ENCODE peak calls at places on chromosomes 4 and X, in nine cellular contexts. One of them, this sample, is unnamed.

GRCh38 chrX:110667706-110668105 is 127.9 kb downstream of the CHRDL1 start:
- DNase-seq in putamen: no peak
- DNase-seq in HT1080: peak
- DNase-seq in foreskin fibroblast: no peak
- DNase-seq in midbrain: no peak
- DNase-seq in hypothalamus: no peak
- DNase-seq in epithelial cell of esophagus: peak
- DNase-seq in Daoy: no peak
- DNase-seq in stimulated activated CD8-positive, alpha-beta memory T cell treated with anti-CD3 and anti-CD28 coated beads, Interleukin-4, amount 100 ng/mL, for 4 hours: no peak
- DNase-seq in this sample: no peak

GRCh38 chrX:137565921-137566745 is at the start of gene ZIC3:
- DNase-seq in hypothalamus: peak
- DNase-seq in stimulated activated CD8-positive, alpha-beta memory T cell treated with anti-CD3 and anti-CD28 coated beads, Interleukin-4, amount 100 ng/mL, for 4 hours: no peak
- DNase-seq in epithelial cell of esophagus: peak
- DNase-seq in foreskin fibroblast: peak
- DNase-seq in putamen: peak
- DNase-seq in midbrain: peak
- DNase-seq in Daoy: peak
- DNase-seq in HT1080: no peak
- DNase-seq in this sample: peak

GRCh38 chr4:16916719-16917337 is 18.4 kb upstream of the LDB2 start:
- DNase-seq in epithelial cell of esophagus: peak
- DNase-seq in hypothalamus: no peak
- DNase-seq in putamen: no peak
- DNase-seq in foreskin fibroblast: no peak
- DNase-seq in midbrain: no peak
- DNase-seq in Daoy: peak
- DNase-seq in stimulated activated CD8-positive, alpha-beta memory T cell treated with anti-CD3 and anti-CD28 coated beads, Interleukin-4, amount 100 ng/mL, for 4 hours: peak
- DNase-seq in HT1080: peak
- DNase-seq in this sample: no peak

GRCh38 chrX:7170903-7171302 is 22.9 kb upstream of the PUDP start:
- DNase-seq in stimulated activated CD8-positive, alpha-beta memory T cell treated with anti-CD3 and anti-CD28 coated beads, Interleukin-4, amount 100 ng/mL, for 4 hours: no peak
- DNase-seq in putamen: no peak
- DNase-seq in epithelial cell of esophagus: peak
- DNase-seq in foreskin fibroblast: no peak
- DNase-seq in Daoy: peak
- DNase-seq in hypothalamus: no peak
- DNase-seq in midbrain: no peak
- DNase-seq in HT1080: peak
- DNase-seq in this sample: no peak

GRCh38 chr4:183164963-183165362 is 65.9 kb downstream of the WWC2 start:
- DNase-seq in epithelial cell of esophagus: no peak
- DNase-seq in stimulated activated CD8-positive, alpha-beta memory T cell treated with anti-CD3 and anti-CD28 coated beads, Interleukin-4, amount 100 ng/mL, for 4 hours: no peak
- DNase-seq in midbrain: no peak
- DNase-seq in foreskin fibroblast: no peak
- DNase-seq in putamen: no peak
- DNase-seq in Daoy: no peak
- DNase-seq in HT1080: no peak
- DNase-seq in hypothalamus: no peak
- DNase-seq in this sample: no peak

GRCh38 chrX:16885628-16886027 is 15.5 kb upstream of the RBBP7 start:
- DNase-seq in midbrain: no peak
- DNase-seq in foreskin fibroblast: no peak
- DNase-seq in epithelial cell of esophagus: no peak
- DNase-seq in stimulated activated CD8-positive, alpha-beta memory T cell treated with anti-CD3 and anti-CD28 coated beads, Interleukin-4, amount 100 ng/mL, for 4 hours: no peak
- DNase-seq in putamen: no peak
- DNase-seq in Daoy: no peak
- DNase-seq in hypothalamus: no peak
- DNase-seq in HT1080: no peak
- DNase-seq in this sample: no peak

GRCh38 chr4:83582289-83582756 is 46.4 kb downstream of the GPAT3 start:
- DNase-seq in putamen: no peak
- DNase-seq in foreskin fibroblast: peak
- DNase-seq in epithelial cell of esophagus: peak
- DNase-seq in HT1080: peak
- DNase-seq in stimulated activated CD8-positive, alpha-beta memory T cell treated with anti-CD3 and anti-CD28 coated beads, Interleukin-4, amount 100 ng/mL, for 4 hours: no peak
- DNase-seq in hypothalamus: peak
- DNase-seq in midbrain: peak
- DNase-seq in Daoy: peak
- DNase-seq in this sample: no peak

GRCh38 chr4:26779674-26780073 is 81.0 kb upstream of the STIM2 start:
- DNase-seq in HT1080: peak
- DNase-seq in Daoy: peak
- DNase-seq in hypothalamus: no peak
- DNase-seq in foreskin fibroblast: peak
- DNase-seq in epithelial cell of esophagus: peak
- DNase-seq in stimulated activated CD8-positive, alpha-beta memory T cell treated with anti-CD3 and anti-CD28 coated beads, Interleukin-4, amount 100 ng/mL, for 4 hours: no peak
- DNase-seq in putamen: no peak
- DNase-seq in midbrain: no peak
- DNase-seq in this sample: no peak

GRCh38 chr4:79331126-79331876 is 5.4 kb upstream of the NAA11 start:
- DNase-seq in midbrain: no peak
- DNase-seq in putamen: no peak
- DNase-seq in epithelial cell of esophagus: peak
- DNase-seq in HT1080: peak
- DNase-seq in foreskin fibroblast: no peak
- DNase-seq in hypothalamus: no peak
- DNase-seq in Daoy: peak
- DNase-seq in stimulated activated CD8-positive, alpha-beta memory T cell treated with anti-CD3 and anti-CD28 coated beads, Interleukin-4, amount 100 ng/mL, for 4 hours: no peak
- DNase-seq in this sample: no peak

GRCh38 chr4:172996571-172997216 is 171.9 kb upstream of the GALNT7 start:
- DNase-seq in hypothalamus: no peak
- DNase-seq in Daoy: peak
- DNase-seq in putamen: no peak
- DNase-seq in stimulated activated CD8-positive, alpha-beta memory T cell treated with anti-CD3 and anti-CD28 coated beads, Interleukin-4, amount 100 ng/mL, for 4 hours: no peak
- DNase-seq in midbrain: no peak
- DNase-seq in foreskin fibroblast: peak
- DNase-seq in epithelial cell of esophagus: peak
- DNase-seq in HT1080: peak
- DNase-seq in this sample: no peak

GRCh38 chr4:1851575-1852415 is 4.2 kb downstream of the LETM1 start:
- DNase-seq in hypothalamus: no peak
- DNase-seq in midbrain: no peak
- DNase-seq in foreskin fibroblast: no peak
- DNase-seq in epithelial cell of esophagus: no peak
- DNase-seq in HT1080: peak
- DNase-seq in stimulated activated CD8-positive, alpha-beta memory T cell treated with anti-CD3 and anti-CD28 coated beads, Interleukin-4, amount 100 ng/mL, for 4 hours: no peak
- DNase-seq in putamen: no peak
- DNase-seq in Daoy: peak
- DNase-seq in this sample: no peak

GRCh38 chrX:125132274-125132673 is 187.4 kb upstream of the TEX13C start:
- DNase-seq in foreskin fibroblast: no peak
- DNase-seq in epithelial cell of esophagus: peak
- DNase-seq in midbrain: no peak
- DNase-seq in stimulated activated CD8-positive, alpha-beta memory T cell treated with anti-CD3 and anti-CD28 coated beads, Interleukin-4, amount 100 ng/mL, for 4 hours: no peak
- DNase-seq in Daoy: no peak
- DNase-seq in putamen: no peak
- DNase-seq in HT1080: peak
- DNase-seq in hypothalamus: no peak
- DNase-seq in this sample: no peak

GRCh38 chr4:168440442-168441264 is 39.6 kb downstream of the DDX60L start:
- DNase-seq in HT1080: peak
- DNase-seq in midbrain: no peak
- DNase-seq in epithelial cell of esophagus: peak
- DNase-seq in Daoy: peak
- DNase-seq in hypothalamus: no peak
- DNase-seq in foreskin fibroblast: peak
- DNase-seq in putamen: no peak
- DNase-seq in stimulated activated CD8-positive, alpha-beta memory T cell treated with anti-CD3 and anti-CD28 coated beads, Interleukin-4, amount 100 ng/mL, for 4 hours: no peak
- DNase-seq in this sample: no peak

GRCh38 chr4:2093265-2093664 is 34.1 kb downstream of the NAT8L start:
- DNase-seq in epithelial cell of esophagus: no peak
- DNase-seq in foreskin fibroblast: no peak
- DNase-seq in putamen: no peak
- DNase-seq in hypothalamus: no peak
- DNase-seq in HT1080: no peak
- DNase-seq in Daoy: no peak
- DNase-seq in stimulated activated CD8-positive, alpha-beta memory T cell treated with anti-CD3 and anti-CD28 coated beads, Interleukin-4, amount 100 ng/mL, for 4 hours: no peak
- DNase-seq in midbrain: no peak
- DNase-seq in this sample: no peak